ENCODE peak calls at places on chromosomes 4 and X, in seven cellular contexts. X is ascending aorta, P is spleen, U is tibial artery, B is H9, C is endothelial cell, M is IMR-90. E is an unnamed sample.
A peak's percentile ranks its signal among the peaks of the same experiment; 100 is the strongest.

GRCh38 chrX:115988825-115989224 is 181.7 kb upstream of the AGTR2 start:
- DNase-seq in M (no peak), C (no peak), B (no peak), U (no peak), X (no peak), P (no peak), E (no peak)

GRCh38 chrX:40394302-40394701 is 186.5 kb upstream of the ATP6AP2 start:
- DNase-seq in U (no peak), P (no peak), X (no peak), C (no peak), M (no peak), B (no peak), E (no peak)

GRCh38 chrX:10617964-10618342 is 2.4 kb downstream of the MID1 start:
- DNase-seq in X (no peak), C (no peak), B (no peak), M (peak; percentile 75), U (no peak), P (no peak), E (no peak)

GRCh38 chr4:38368612-38369011 is 295.4 kb upstream of the KLF3 start:
- DNase-seq in B (no peak), P (no peak), U (no peak), X (no peak), C (no peak), M (peak; percentile 28), E (no peak)

GRCh38 chr4:73731968-73732610 is 8.3 kb upstream of the CXCL8 start:
- DNase-seq in U (no peak), P (no peak), B (no peak), C (no peak), X (no peak), M (no peak), E (no peak)

GRCh38 chr4:13399257-13399656 is 84.9 kb downstream of the RAB28 start:
- DNase-seq in B (no peak), C (no peak), P (no peak), M (peak; percentile 31), X (no peak), U (no peak), E (no peak)

GRCh38 chrX:15946783-15947550 is 92.4 kb upstream of the AP1S2 start:
- DNase-seq in B (no peak), C (no peak), M (peak; percentile 86), U (no peak), P (no peak), X (no peak), E (peak; percentile 66)

GRCh38 chr4:101037249-101037648 is 310.1 kb downstream of the PPP3CA start:
- DNase-seq in B (no peak), U (no peak), X (no peak), M (no peak), P (no peak), C (no peak), E (no peak)

GRCh38 chr4:153987291-153987690 is 198.4 kb upstream of the SFRP2 start:
- DNase-seq in X (no peak), B (no peak), P (no peak), C (no peak), M (no peak), U (no peak), E (no peak)

GRCh38 chr4:145189981-145190380 is 9.6 kb upstream of the OTUD4 start:
- DNase-seq in C (no peak), X (no peak), M (peak; percentile 39), U (no peak), P (no peak), B (no peak), E (no peak)

GRCh38 chrX:65874110-65874509 is 165.8 kb downstream of the VSIG4 start:
- DNase-seq in X (no peak), B (no peak), C (no peak), P (no peak), M (no peak), U (no peak), E (no peak)

GRCh38 chr4:507745-508512 is 8.9 kb downstream of the PIGG start:
- DNase-seq in C (no peak), B (no peak), P (no peak), X (no peak), U (no peak), M (no peak), E (no peak)

GRCh38 chr4:67288964-67289363 is 256.3 kb downstream of the CENPC start:
- DNase-seq in B (peak; percentile 57), P (no peak), U (no peak), M (no peak), X (no peak), C (peak; percentile 66), E (no peak)

GRCh38 chrX:11386001-11386523 is 92.8 kb downstream of the AMELX start:
- DNase-seq in B (no peak), U (peak; percentile 23), X (no peak), M (peak; percentile 75), P (no peak), C (no peak), E (no peak)

GRCh38 chrX:1397441-1397840 is 5.5 kb upstream of the SLC25A6 start:
- DNase-seq in P (peak; percentile 45), M (no peak), C (no peak), X (no peak), U (no peak), B (no peak), E (peak; percentile 57)

GRCh38 chrX:42739258-42739657 is 38.7 kb downstream of the PPP1R2C start:
- DNase-seq in X (no peak), P (no peak), M (no peak), B (no peak), U (no peak), C (no peak), E (no peak)

GRCh38 chrX:39536165-39536564 is 561.6 kb downstream of the BCOR start:
- DNase-seq in P (no peak), B (no peak), M (no peak), U (no peak), X (no peak), C (no peak), E (no peak)

GRCh38 chrX:19846995-19847790 is 40.2 kb downstream of the SH3KBP1 start:
- DNase-seq in X (no peak), M (peak; percentile 89), B (no peak), U (peak; percentile 35), P (no peak), C (no peak), E (peak; percentile 56)

GRCh38 chr4:23903859-23904438 is 14.1 kb upstream of the PPARGC1A start:
- DNase-seq in B (no peak), X (no peak), P (no peak), M (no peak), U (no peak), C (no peak), E (no peak)

GRCh38 chrX:24146283-24146865 is 3.2 kb upstream of the ZFX start:
- DNase-seq in B (no peak), C (no peak), M (peak; percentile 22), U (no peak), P (no peak), X (no peak), E (no peak)

GRCh38 chrX:51257490-51257889 is 75.1 kb upstream of the NUDT10 start:
- DNase-seq in P (no peak), X (no peak), B (no peak), U (no peak), M (no peak), C (no peak), E (no peak)

GRCh38 chr4:66569228-66569627 is 898.9 kb upstream of the EPHA5 start:
- DNase-seq in C (no peak), M (no peak), P (no peak), U (no peak), B (no peak), X (no peak), E (no peak)

GRCh38 chr4:3347871-3348270 is 55.0 kb downstream of the RGS12 start:
- DNase-seq in P (no peak), X (no peak), B (no peak), C (no peak), U (no peak), M (no peak), E (no peak)

GRCh38 chrX:25144043-25144940 is 128.5 kb upstream of the ARX start:
- DNase-seq in C (peak; percentile 43), X (no peak), U (peak; percentile 68), M (peak; percentile 64), P (no peak), B (peak; percentile 56), E (no peak)

GRCh38 chr4:188780028-188780427 is 640.8 kb downstream of the TRIML1 start:
- DNase-seq in P (no peak), B (no peak), M (no peak), X (no peak), U (no peak), C (no peak), E (no peak)

DNA sequence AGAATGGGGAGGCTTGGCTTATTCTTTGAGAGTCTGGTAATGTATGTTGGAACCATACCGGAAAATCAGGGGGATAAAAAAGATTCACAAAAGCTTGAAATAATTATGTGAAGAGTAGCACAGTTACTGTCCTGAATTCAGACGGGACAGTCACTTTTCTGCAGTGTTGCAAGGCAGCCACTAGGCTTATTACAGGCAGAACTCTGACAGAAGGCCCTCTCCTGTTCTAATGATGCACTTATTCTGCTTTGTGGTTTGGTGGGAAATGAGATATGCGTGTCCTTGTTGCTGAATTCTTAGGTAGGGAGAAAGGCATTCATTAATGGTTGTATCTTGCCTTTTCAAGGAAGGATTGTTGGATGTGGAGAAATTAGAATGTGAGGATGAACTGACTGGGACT is 37.2 kb downstream of the GUCY1B1 start:
- DNase-seq in B (peak; percentile 32), P (no peak), X (no peak), C (no peak), U (no peak), M (peak; percentile 52), E (no peak)
- TF ChIP-seq CTCF in B (peak; percentile 65), P (peak; percentile 5), X (peak; percentile 17), C (peak; percentile 58), U (peak; percentile 24), M (peak; percentile 34), E (peak; percentile 31)

DNA sequence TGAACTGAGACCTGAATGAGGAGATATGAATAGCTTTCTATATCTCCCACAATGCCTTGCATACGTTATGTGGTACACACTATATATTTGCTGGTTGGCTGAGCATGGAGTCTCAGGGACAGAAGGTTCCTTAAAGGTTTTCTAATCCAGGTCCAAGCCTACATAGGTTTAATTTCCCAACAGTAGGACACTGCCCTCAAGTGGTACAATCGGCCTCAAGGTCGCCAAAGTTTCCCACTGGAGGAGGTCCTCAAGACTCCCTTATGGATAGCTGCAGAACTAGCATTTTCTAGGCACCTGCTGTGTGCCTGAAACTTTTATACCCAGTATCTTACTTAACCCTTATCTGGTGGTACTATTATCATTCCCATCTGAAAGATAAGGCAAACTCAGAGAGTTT is 21.0 kb upstream of the EFNB1 start:
- DNase-seq in U (no peak), P (no peak), X (no peak), B (no peak), C (peak; percentile 38), M (no peak), E (no peak)
- TF ChIP-seq CTCF in U (no peak), P (peak; percentile 20), X (peak; percentile 25), B (peak; percentile 59), C (peak; percentile 28), M (peak; percentile 26), E (no peak)

DNA sequence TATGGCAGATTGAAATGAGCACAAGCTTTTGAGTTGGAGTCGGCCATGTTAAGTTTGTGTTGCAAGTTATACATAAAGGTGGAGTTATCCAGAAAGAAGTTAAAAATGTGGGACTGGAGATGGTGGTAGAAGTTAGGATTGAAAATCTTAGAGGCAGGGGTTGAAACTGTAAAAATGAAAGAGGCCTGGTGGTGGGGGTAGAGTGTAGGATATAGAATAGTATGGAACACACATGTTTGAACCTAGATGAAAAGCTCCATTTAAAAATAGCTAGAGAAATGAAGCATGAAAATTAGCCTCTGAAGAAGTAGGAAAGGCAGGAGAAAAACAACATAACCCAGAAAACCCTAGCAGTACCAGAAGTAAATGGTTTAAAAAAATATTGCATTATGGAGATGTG is 131.8 kb upstream of the ENPEP start:
- DNase-seq in P (no peak), B (no peak), M (no peak), C (peak; percentile 37), X (no peak), U (no peak), E (no peak)
- TF ChIP-seq CTCF in P (peak; percentile 27), B (peak; percentile 69), M (peak; percentile 28), C (no peak), X (no peak), U (no peak), E (peak; percentile 37)

GRCh38 chrX:128396601-128397000 is 344.4 kb upstream of the ACTRT1 start:
- DNase-seq in P (no peak), X (no peak), M (no peak), B (no peak), U (no peak), C (no peak), E (no peak)
- TF ChIP-seq CTCF in P (no peak), X (no peak), M (no peak), B (no peak), U (no peak), C (no peak), E (no peak)

E was measured in RWPE2.